ENCODE peak calls at places on chromosome 17, in six cellular contexts. W is NCI-H774, M is midbrain, V is HFFc6, S is OCI-LY7, H is epithelial cell of esophagus. K is an unnamed sample.

GRCh38 chr17:29840884-29841283 is 89.1 kb downstream of the SSH2 start:
- DNase-seq in W (no peak), M (no peak), V (peak; percentile 50), S (no peak), H (peak; percentile 65), K (peak; percentile 42)

GRCh38 chr17:50507871-50508572 is at the start of gene MYCBPAP:
- DNase-seq in W (peak; percentile 86), M (peak; percentile 70), V (peak; percentile 52), S (peak; percentile 82), H (peak; percentile 55), K (peak; percentile 74)

GRCh38 chr17:38416840-38417209 is 11.4 kb upstream of the ARHGAP23 start:
- DNase-seq in W (no peak), M (no peak), V (no peak), S (peak; percentile 51), H (no peak), K (no peak)

GRCh38 chr17:58492238-58493121 is 4.3 kb upstream of the HSF5 start:
- DNase-seq in W (no peak), M (no peak), V (no peak), S (no peak), H (peak; percentile 88), K (no peak)

GRCh38 chr17:81500026-81500425 is 12.6 kb downstream of the ACTG1 start:
- DNase-seq in W (no peak), M (no peak), V (no peak), S (no peak), H (no peak), K (no peak)

GRCh38 chr17:65783845-65784334 is 222.4 kb upstream of the AXIN2 start:
- DNase-seq in W (no peak), M (no peak), V (peak; percentile 80), S (no peak), H (peak; percentile 87), K (peak; percentile 57)

GRCh38 chr17:75364078-75364477 is 41.4 kb downstream of the GRB2 start:
- DNase-seq in W (no peak), M (no peak), V (peak; percentile 86), S (no peak), H (peak; percentile 74), K (peak; percentile 45)

GRCh38 chr17:79323556-79323955 is 248.9 kb downstream of the ENGASE start:
- DNase-seq in W (no peak), M (no peak), V (no peak), S (no peak), H (no peak), K (no peak)

GRCh38 chr17:74354123-74354522 is 7.5 kb downstream of the BTBD17 start:
- DNase-seq in W (no peak), M (no peak), V (no peak), S (peak; percentile 58), H (peak; percentile 9), K (no peak)

GRCh38 chr17:8785547-8786412 is 13.4 kb downstream of the MFSD6L start:
- DNase-seq in W (no peak), M (peak; percentile 23), V (peak; percentile 56), S (peak; percentile 34), H (peak; percentile 69), K (peak; percentile 36)

GRCh38 chr17:77887464-77888241 is 70.8 kb upstream of the TNRC6C start:
- DNase-seq in W (peak; percentile 67), M (peak; percentile 62), V (peak; percentile 51), S (peak; percentile 33), H (no peak), K (peak; percentile 36)

GRCh38 chr17:30271102-30271501 is 20.6 kb downstream of the BLMH start:
- DNase-seq in W (no peak), M (no peak), V (no peak), S (no peak), H (no peak), K (no peak)

GRCh38 chr17:31535581-31535981 is 144.1 kb downstream of the RAB11FIP4 start:
- DNase-seq in W (peak; percentile 6), M (no peak), V (no peak), S (peak; percentile 89), H (no peak), K (no peak)

GRCh38 chr17:49297141-49297540 is 64.9 kb downstream of the ZNF652 start:
- DNase-seq in W (no peak), M (no peak), V (no peak), S (no peak), H (no peak), K (no peak)

GRCh38 chr17:57881783-57882291 is 32.0 kb upstream of the MRPS23 start:
- DNase-seq in W (no peak), M (no peak), V (no peak), S (no peak), H (no peak), K (no peak)

GRCh38 chr17:74702132-74702876 is 10.4 kb downstream of the CD300LF start:
- DNase-seq in W (no peak), M (no peak), V (no peak), S (no peak), H (no peak), K (no peak)

GRCh38 chr17:62892870-62893338 is 73.1 kb upstream of the TANC2 start:
- DNase-seq in W (no peak), M (peak; percentile 38), V (peak; percentile 69), S (no peak), H (peak; percentile 99), K (no peak)